ENCODE peak calls at places on chromosomes 13 and 19, in four cellular contexts. One of them, this sample, is unnamed.

GRCh38 chr13:111204438-111205177 is 89.5 kb downstream of the ARHGEF7 start:
- DNase-seq in left lung: no peak
- DNase-seq in mucosa of descending colon: no peak
- DNase-seq in hepatocyte: peak; percentile 85
- DNase-seq in this sample: peak; percentile 77

GRCh38 chr13:31639443-31640163 is 99.7 kb upstream of the RXFP2 start:
- DNase-seq in mucosa of descending colon: no peak
- DNase-seq in left lung: no peak
- DNase-seq in hepatocyte: no peak
- DNase-seq in this sample: no peak

GRCh38 chr19:29660835-29661234 is 4.4 kb upstream of the PLEKHF1 start:
- DNase-seq in hepatocyte: no peak
- DNase-seq in left lung: no peak
- DNase-seq in mucosa of descending colon: no peak
- DNase-seq in this sample: no peak

GRCh38 chr13:28147489-28147888 is 9.1 kb downstream of the PAN3 start:
- DNase-seq in mucosa of descending colon: no peak
- DNase-seq in left lung: no peak
- DNase-seq in hepatocyte: no peak
- DNase-seq in this sample: no peak

GRCh38 chr13:97411894-97412460 is 22.0 kb upstream of the RAP2A start:
- DNase-seq in mucosa of descending colon: no peak
- DNase-seq in left lung: no peak
- DNase-seq in hepatocyte: no peak
- DNase-seq in this sample: no peak

GRCh38 chr13:25175431-25175830 is 3.3 kb upstream of the AMER2 start:
- DNase-seq in hepatocyte: no peak
- DNase-seq in mucosa of descending colon: no peak
- DNase-seq in left lung: no peak
- DNase-seq in this sample: no peak

GRCh38 chr13:113657851-113658741 is at the start of gene ATP4B:
- DNase-seq in left lung: peak; percentile 72
- DNase-seq in mucosa of descending colon: peak; percentile 23
- DNase-seq in hepatocyte: no peak
- DNase-seq in this sample: peak; percentile 57

GRCh38 chr19:54462713-54463530 is 656 bp downstream of the LENG9 start:
- DNase-seq in mucosa of descending colon: peak; percentile 85
- DNase-seq in left lung: peak; percentile 93
- DNase-seq in hepatocyte: peak; percentile 73
- DNase-seq in this sample: peak; percentile 93

GRCh38 chr13:69101841-69102240 is 1005.8 kb upstream of the ATXN8OS start:
- DNase-seq in mucosa of descending colon: no peak
- DNase-seq in hepatocyte: no peak
- DNase-seq in left lung: no peak
- DNase-seq in this sample: no peak

GRCh38 chr13:76148374-76148773 is 512.2 kb downstream of the LMO7 start:
- DNase-seq in mucosa of descending colon: no peak
- DNase-seq in left lung: no peak
- DNase-seq in hepatocyte: no peak
- DNase-seq in this sample: no peak

GRCh38 chr19:7931221-7932061 is 5.5 kb upstream of the CTXN1 start:
- DNase-seq in left lung: peak; percentile 77
- DNase-seq in hepatocyte: no peak
- DNase-seq in mucosa of descending colon: peak; percentile 29
- DNase-seq in this sample: peak; percentile 65

GRCh38 chr13:97757807-97758206 is 195.7 kb upstream of the IPO5 start:
- DNase-seq in left lung: no peak
- DNase-seq in mucosa of descending colon: no peak
- DNase-seq in hepatocyte: no peak
- DNase-seq in this sample: no peak

GRCh38 chr13:51874651-51875050 is 12.9 kb downstream of the CCDC70 start:
- DNase-seq in left lung: no peak
- DNase-seq in hepatocyte: peak; percentile 19
- DNase-seq in mucosa of descending colon: no peak
- DNase-seq in this sample: peak; percentile 62

GRCh38 chr13:42925626-42926025 is 66.4 kb downstream of the EPSTI1 start:
- DNase-seq in mucosa of descending colon: no peak
- DNase-seq in left lung: no peak
- DNase-seq in hepatocyte: no peak
- DNase-seq in this sample: no peak

GRCh38 chr13:38883783-38884182 is 106.8 kb downstream of the STOML3 start:
- DNase-seq in mucosa of descending colon: no peak
- DNase-seq in hepatocyte: no peak
- DNase-seq in left lung: no peak
- DNase-seq in this sample: no peak

GRCh38 chr19:45283443-45284033 is 32.5 kb downstream of the MARK4 start:
- DNase-seq in left lung: no peak
- DNase-seq in hepatocyte: no peak
- DNase-seq in mucosa of descending colon: no peak
- DNase-seq in this sample: peak; percentile 48

GRCh38 chr19:3046621-3047306 is 15.5 kb downstream of the TLE5 start:
- DNase-seq in left lung: no peak
- DNase-seq in mucosa of descending colon: peak; percentile 51
- DNase-seq in hepatocyte: peak; percentile 71
- DNase-seq in this sample: no peak

GRCh38 chr13:44822291-44822690 is 167.0 kb downstream of the NUFIP1 start:
- DNase-seq in left lung: no peak
- DNase-seq in mucosa of descending colon: no peak
- DNase-seq in hepatocyte: no peak
- DNase-seq in this sample: no peak

GRCh38 chr13:110521946-110522345 is 39.6 kb downstream of the RAB20 start:
- DNase-seq in hepatocyte: no peak
- DNase-seq in mucosa of descending colon: no peak
- DNase-seq in left lung: no peak
- DNase-seq in this sample: peak; percentile 9

GRCh38 chr13:74039667-74040066 is 94.5 kb downstream of the KLF12 start:
- DNase-seq in left lung: no peak
- DNase-seq in mucosa of descending colon: no peak
- DNase-seq in hepatocyte: no peak
- DNase-seq in this sample: no peak

GRCh38 chr13:26026211-26026610 is 25.6 kb downstream of the SHISA2 start:
- DNase-seq in left lung: no peak
- DNase-seq in mucosa of descending colon: no peak
- DNase-seq in hepatocyte: no peak
- DNase-seq in this sample: no peak

GRCh38 chr13:39676315-39676876 is 20.9 kb downstream of the COG6 start:
- DNase-seq in mucosa of descending colon: no peak
- DNase-seq in hepatocyte: peak; percentile 59
- DNase-seq in left lung: no peak
- DNase-seq in this sample: no peak

GRCh38 chr19:6683971-6684370 is 14.0 kb upstream of the TNFSF14 start:
- DNase-seq in left lung: no peak
- DNase-seq in hepatocyte: no peak
- DNase-seq in mucosa of descending colon: no peak
- DNase-seq in this sample: no peak

GRCh38 chr13:46389985-46390384 is 2.9 kb upstream of the RUBCNL start:
- DNase-seq in hepatocyte: no peak
- DNase-seq in left lung: no peak
- DNase-seq in mucosa of descending colon: peak; percentile 67
- DNase-seq in this sample: peak; percentile 32

GRCh38 chr19:10417598-10418280 is 2.6 kb upstream of the PDE4A start:
- DNase-seq in hepatocyte: peak; percentile 26
- DNase-seq in mucosa of descending colon: no peak
- DNase-seq in left lung: no peak
- DNase-seq in this sample: peak; percentile 75

GRCh38 chr19:45952691-45953505 is 20.8 kb downstream of the NOVA2 start:
- DNase-seq in hepatocyte: peak; percentile 85
- DNase-seq in left lung: no peak
- DNase-seq in mucosa of descending colon: peak; percentile 60
- DNase-seq in this sample: peak; percentile 93

GRCh38 chr13:43232866-43233265 is 209.5 kb downstream of the DNAJC15 start:
- DNase-seq in hepatocyte: no peak
- DNase-seq in left lung: no peak
- DNase-seq in mucosa of descending colon: no peak
- DNase-seq in this sample: no peak

GRCh38 chr13:51814825-51815650 is 11.1 kb upstream of the DHRS12 start:
- DNase-seq in hepatocyte: peak; percentile 75
- DNase-seq in mucosa of descending colon: peak; percentile 60
- DNase-seq in left lung: no peak
- DNase-seq in this sample: peak; percentile 84

GRCh38 chr19:37778613-37779138 is 710 bp downstream of the ZNF573 start:
- DNase-seq in left lung: no peak
- DNase-seq in hepatocyte: peak; percentile 46
- DNase-seq in mucosa of descending colon: no peak
- DNase-seq in this sample: peak; percentile 75

GRCh38 chr13:20121154-20121515 is 39.7 kb downstream of the GJA3 start:
- DNase-seq in mucosa of descending colon: no peak
- DNase-seq in hepatocyte: no peak
- DNase-seq in left lung: no peak
- DNase-seq in this sample: no peak

GRCh38 chr13:20114066-20114465 is 46.8 kb downstream of the GJA3 start:
- DNase-seq in mucosa of descending colon: no peak
- DNase-seq in left lung: no peak
- DNase-seq in hepatocyte: no peak
- DNase-seq in this sample: no peak

GRCh38 chr13:20119960-20120359 is 40.9 kb downstream of the GJA3 start:
- DNase-seq in left lung: no peak
- DNase-seq in mucosa of descending colon: no peak
- DNase-seq in hepatocyte: no peak
- DNase-seq in this sample: no peak

GRCh38 chr13:20116213-20116612 is 44.6 kb downstream of the GJA3 start:
- DNase-seq in mucosa of descending colon: no peak
- DNase-seq in hepatocyte: no peak
- DNase-seq in left lung: no peak
- DNase-seq in this sample: no peak

DNA sequence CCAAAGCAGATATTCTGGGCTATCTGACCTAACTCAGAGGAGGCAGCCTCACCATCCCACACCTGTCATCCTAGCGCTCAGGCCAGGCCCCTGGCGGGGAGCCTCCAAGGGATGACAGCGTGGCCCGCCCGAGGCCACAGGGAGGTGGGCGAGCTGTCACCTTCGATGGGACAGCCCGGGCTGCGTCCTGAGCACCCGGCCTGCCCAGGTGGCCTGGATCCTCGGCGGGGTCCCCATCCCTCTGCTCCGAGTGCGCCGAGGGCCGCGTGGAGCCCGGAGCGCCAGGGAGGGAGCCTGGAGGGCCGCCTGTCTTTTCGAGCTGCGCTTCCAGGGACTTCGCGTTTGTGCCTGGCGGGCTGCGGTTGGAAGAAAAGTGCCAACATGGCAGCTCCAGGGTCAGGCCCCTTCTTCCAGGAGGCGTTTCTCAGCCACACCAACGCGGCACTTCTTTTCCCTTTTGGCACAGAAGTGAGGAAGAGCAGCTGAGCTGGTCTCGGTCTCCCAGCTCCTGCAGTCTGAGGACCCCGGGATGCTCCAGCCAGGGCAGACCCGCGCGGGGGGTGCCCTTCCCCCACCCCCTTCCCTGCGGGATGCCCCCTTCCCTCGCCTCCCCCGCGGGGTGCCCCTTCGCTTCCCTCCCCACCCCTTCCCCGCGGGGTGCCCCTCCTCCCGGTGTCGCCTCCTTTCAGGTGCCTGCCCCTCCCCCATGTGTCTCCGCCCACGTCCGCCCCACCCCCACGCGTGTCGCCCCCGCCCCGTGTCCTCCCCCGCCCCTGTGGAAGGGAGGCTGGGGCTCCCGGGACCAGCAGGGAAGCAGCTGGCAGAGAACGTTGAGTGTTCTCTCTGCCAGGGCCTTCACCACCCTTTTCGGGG is 42.3 kb downstream of the GJA3 start:
- DNase-seq in hepatocyte: peak; percentile 84
- DNase-seq in mucosa of descending colon: peak; percentile 86
- DNase-seq in left lung: peak; percentile 86
- DNase-seq in this sample: peak; percentile 89
- TF ChIP-seq CTCF in hepatocyte: no peak
- TF ChIP-seq CTCF in mucosa of descending colon: no peak
- TF ChIP-seq CTCF in left lung: no peak
- TF ChIP-seq CTCF in this sample: no peak

DNA sequence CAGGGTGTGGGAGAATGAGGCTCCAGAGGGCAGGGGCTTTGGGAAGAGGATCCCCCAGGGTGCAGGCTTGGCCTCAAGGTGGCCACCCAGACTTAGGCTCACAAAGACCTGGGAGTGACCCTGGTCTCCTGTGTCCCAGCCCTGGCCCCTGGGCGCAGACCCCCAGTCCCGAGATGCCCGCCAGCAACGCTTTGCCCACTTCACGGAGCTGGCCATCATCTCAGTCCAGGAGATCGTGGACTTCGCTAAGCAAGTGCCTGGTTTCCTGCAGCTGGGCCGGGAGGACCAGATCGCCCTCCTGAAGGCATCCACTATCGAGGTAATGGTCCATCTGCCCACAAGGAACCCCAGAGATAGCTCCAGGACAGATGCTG is 2.6 kb downstream of the NR1H2 start:
- DNase-seq in mucosa of descending colon: no peak
- DNase-seq in hepatocyte: no peak
- DNase-seq in left lung: no peak
- DNase-seq in this sample: no peak
- H3K36me3 ChIP-seq in mucosa of descending colon: peaks cover 6% of the 10 kb centered on the region
- H3K36me3 ChIP-seq in hepatocyte: no peaks in the 10 kb centered on the region
- H3K36me3 ChIP-seq in left lung: peaks cover 59% of the 10 kb centered on the region
- H3K36me3 ChIP-seq in this sample: peaks cover 50% of the 10 kb centered on the region

GRCh38 chr19:15527705-15528104 is 19.4 kb downstream of the CYP4F22 start:
- DNase-seq in hepatocyte: no peak
- DNase-seq in left lung: no peak
- DNase-seq in mucosa of descending colon: no peak
- DNase-seq in this sample: no peak
- H3K4me3 ChIP-seq in hepatocyte: no peak overlapping the region
- H3K4me3 ChIP-seq in left lung: no peak overlapping the region
- H3K4me3 ChIP-seq in mucosa of descending colon: no peak overlapping the region
- H3K4me3 ChIP-seq in this sample: no peak overlapping the region

GRCh38 chr19:43956827-43957226 is 5.8 kb downstream of the ZNF221 start:
- DNase-seq in mucosa of descending colon: no peak
- DNase-seq in left lung: no peak
- DNase-seq in hepatocyte: no peak
- DNase-seq in this sample: no peak

DNA sequence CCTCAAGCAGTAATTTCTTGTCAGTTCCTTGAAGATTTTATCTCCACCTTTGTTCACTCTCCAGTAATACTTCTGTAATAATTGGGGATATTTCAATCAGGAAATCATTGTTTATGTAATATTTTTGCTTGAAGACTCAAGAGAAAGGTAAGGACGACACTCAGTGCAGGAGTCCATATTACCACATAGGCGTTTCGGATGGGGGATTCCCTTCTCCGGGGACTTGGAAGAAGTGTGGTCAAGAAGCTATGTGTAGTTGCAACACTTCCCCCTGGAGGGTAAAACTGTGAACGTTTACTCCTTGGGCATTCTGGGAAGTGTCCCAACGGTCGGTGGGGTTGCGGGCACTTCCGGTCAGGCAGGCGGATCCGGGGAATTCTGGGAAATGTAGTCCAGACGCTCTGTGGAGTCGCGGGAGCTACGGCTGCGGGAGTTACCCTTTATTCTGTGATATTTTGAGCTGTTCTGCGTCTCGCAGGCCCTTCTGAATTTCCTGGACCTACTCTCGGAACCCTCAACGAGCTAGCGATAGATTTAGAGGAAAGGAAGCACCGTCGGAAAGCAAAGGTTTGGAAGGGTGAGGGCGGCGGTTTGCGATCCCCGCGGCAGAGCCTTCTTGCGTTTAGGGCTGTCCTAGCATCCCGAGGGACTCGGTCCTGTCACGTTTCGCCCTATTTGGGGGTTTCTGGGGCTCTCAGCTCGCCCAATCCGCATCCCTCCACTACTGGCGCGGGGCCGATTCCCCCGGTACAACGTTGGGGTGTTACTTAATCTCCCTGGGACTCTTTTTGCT is at the start of gene ZNF221:
- DNase-seq in hepatocyte: peak; percentile 96
- DNase-seq in mucosa of descending colon: peak; percentile 86
- DNase-seq in left lung: peak; percentile 91
- DNase-seq in this sample: peak; percentile 96
- TF ChIP-seq CTCF in hepatocyte: peak; percentile 58
- TF ChIP-seq CTCF in mucosa of descending colon: peak; percentile 18
- TF ChIP-seq CTCF in left lung: no peak
- TF ChIP-seq CTCF in this sample: peak; percentile 42

GRCh38 chr19:49686503-49687088 is 2.8 kb upstream of the ADM5 start:
- DNase-seq in mucosa of descending colon: no peak
- DNase-seq in hepatocyte: no peak
- DNase-seq in left lung: no peak
- DNase-seq in this sample: peak; percentile 85
- H3K36me3 ChIP-seq in mucosa of descending colon: no peaks in the 10 kb centered on the region
- H3K36me3 ChIP-seq in hepatocyte: peaks cover 3% of the 10 kb centered on the region
- H3K36me3 ChIP-seq in left lung: peaks cover 69% of the 10 kb centered on the region
- H3K36me3 ChIP-seq in this sample: peaks cover 42% of the 10 kb centered on the region